ENCODE peak calls at places on chromosomes 11 and 22, in ten cellular contexts. O is adrenal gland, V is pancreas, C is K562, T is lung, Z is GM06990, D is neural progenitor cell, E is psoas muscle, H is heart left ventricle, W is lower leg skin. A is an unnamed sample.

GRCh38 chr22:25375683-25376082 is 156.2 kb downstream of the CRYBB2 start:
- DNase-seq in O (no peak), V (no peak), C (no peak), T (no peak), Z (no peak), D (peak), E (no peak), H (no peak), W (no peak), A (no peak)

GRCh38 chr11:126487711-126488110 is 132.2 kb downstream of the ST3GAL4 start:
- DNase-seq in O (no peak), V (no peak), C (no peak), T (no peak), Z (no peak), D (no peak), E (no peak), H (no peak), W (no peak), A (no peak)

GRCh38 chr11:1293619-1294015 is 15.8 kb downstream of the TOLLIP start:
- DNase-seq in O (no peak), V (peak), C (no peak), T (no peak), Z (no peak), D (no peak), E (no peak), H (peak), W (peak), A (no peak)

GRCh38 chr11:135069884-135070283 is 657.8 kb upstream of the B3GAT1 start:
- DNase-seq in O (no peak), V (no peak), C (no peak), T (no peak), Z (no peak), D (no peak), E (no peak), H (no peak), W (no peak), A (peak)

GRCh38 chr11:131571571-131571970 is 201.2 kb downstream of the NTM start:
- DNase-seq in O (no peak), V (no peak), C (no peak), T (no peak), Z (no peak), D (no peak), E (no peak), H (no peak), W (no peak), A (no peak)

GRCh38 chr11:68840661-68841653 is 759 bp downstream of the CPT1A start:
- DNase-seq in O (peak), V (peak), C (peak), T (peak), Z (peak), D (peak), E (peak), H (peak), W (peak), A (no peak)

GRCh38 chr11:35151241-35151640 is 12.3 kb downstream of the CD44 start:
- DNase-seq in O (no peak), V (no peak), C (no peak), T (no peak), Z (no peak), D (no peak), E (no peak), H (no peak), W (no peak), A (no peak)

GRCh38 chr11:47348859-47349258 is 3.6 kb downstream of the MYBPC3 start:
- DNase-seq in O (no peak), V (no peak), C (no peak), T (no peak), Z (no peak), D (peak), E (no peak), H (no peak), W (no peak), A (peak)

GRCh38 chr11:82978422-82979099 is 77.0 kb downstream of the DDIAS start:
- DNase-seq in O (no peak), V (no peak), C (no peak), T (no peak), Z (no peak), D (no peak), E (no peak), H (no peak), W (no peak), A (peak)

GRCh38 chr22:36369922-36370781 is 17.6 kb downstream of the MYH9 start:
- DNase-seq in O (peak), V (peak), C (peak), T (peak), Z (no peak), D (peak), E (peak), H (peak), W (no peak), A (peak)

GRCh38 chr11:128482512-128483191 is 104.7 kb downstream of the ETS1 start:
- DNase-seq in O (no peak), V (no peak), C (no peak), T (no peak), Z (no peak), D (no peak), E (peak), H (peak), W (no peak), A (no peak)

GRCh38 chr22:25405854-25406509 is 158.5 kb upstream of the GRK3 start:
- DNase-seq in O (no peak), V (no peak), C (no peak), T (no peak), Z (no peak), D (no peak), E (no peak), H (no peak), W (no peak), A (no peak)

GRCh38 chr11:13238879-13239514 is 38.6 kb upstream of the BMAL1 start:
- DNase-seq in O (peak), V (peak), C (peak), T (peak), Z (no peak), D (peak), E (no peak), H (peak), W (no peak), A (peak)

GRCh38 chr11:119389611-119390254 is 8.2 kb upstream of the USP2 start:
- DNase-seq in O (no peak), V (no peak), C (peak), T (no peak), Z (no peak), D (peak), E (no peak), H (no peak), W (no peak), A (peak)

GRCh38 chr11:69928124-69928523 is 108.9 kb upstream of the FGF3 start:
- DNase-seq in O (no peak), V (no peak), C (no peak), T (no peak), Z (no peak), D (no peak), E (no peak), H (peak), W (peak), A (no peak)

GRCh38 chr22:50112151-50113118 is 22.6 kb downstream of the MOV10L1 start:
- DNase-seq in O (peak), V (no peak), C (no peak), T (no peak), Z (no peak), D (no peak), E (no peak), H (peak), W (peak), A (peak)

GRCh38 chr11:45537617-45538016 is 127.8 kb downstream of the CHST1 start:
- DNase-seq in O (no peak), V (no peak), C (no peak), T (no peak), Z (no peak), D (no peak), E (no peak), H (no peak), W (no peak), A (peak)

GRCh38 chr11:85930879-85931366 is 75.7 kb downstream of the CCDC83 start:
- DNase-seq in O (no peak), V (no peak), C (no peak), T (no peak), Z (no peak), D (no peak), E (no peak), H (no peak), W (no peak), A (no peak)

GRCh38 chr22:24140357-24140756 is 40.9 kb upstream of the SUSD2 start:
- DNase-seq in O (no peak), V (no peak), C (no peak), T (no peak), Z (no peak), D (no peak), E (no peak), H (no peak), W (no peak), A (no peak)

GRCh38 chr11:6812391-6813005 is 13.0 kb upstream of the OR6A2 start:
- DNase-seq in O (no peak), V (peak), C (peak), T (no peak), Z (peak), D (peak), E (no peak), H (no peak), W (no peak), A (peak)

GRCh38 chr11:2449548-2450320 is 4.9 kb downstream of the KCNQ1 start:
- DNase-seq in O (no peak), V (no peak), C (no peak), T (no peak), Z (no peak), D (no peak), E (no peak), H (no peak), W (no peak), A (no peak)

GRCh38 chr22:48256776-48257689 is 1494.6 kb downstream of the TBC1D22A start:
- DNase-seq in O (no peak), V (no peak), C (no peak), T (no peak), Z (no peak), D (no peak), E (no peak), H (no peak), W (peak), A (no peak)

GRCh38 chr22:45240137-45240809 is 421 bp downstream of the KIAA0930 start:
- DNase-seq in O (no peak), V (no peak), C (peak), T (no peak), Z (peak), D (peak), E (peak), H (peak), W (no peak), A (peak)

DNA sequence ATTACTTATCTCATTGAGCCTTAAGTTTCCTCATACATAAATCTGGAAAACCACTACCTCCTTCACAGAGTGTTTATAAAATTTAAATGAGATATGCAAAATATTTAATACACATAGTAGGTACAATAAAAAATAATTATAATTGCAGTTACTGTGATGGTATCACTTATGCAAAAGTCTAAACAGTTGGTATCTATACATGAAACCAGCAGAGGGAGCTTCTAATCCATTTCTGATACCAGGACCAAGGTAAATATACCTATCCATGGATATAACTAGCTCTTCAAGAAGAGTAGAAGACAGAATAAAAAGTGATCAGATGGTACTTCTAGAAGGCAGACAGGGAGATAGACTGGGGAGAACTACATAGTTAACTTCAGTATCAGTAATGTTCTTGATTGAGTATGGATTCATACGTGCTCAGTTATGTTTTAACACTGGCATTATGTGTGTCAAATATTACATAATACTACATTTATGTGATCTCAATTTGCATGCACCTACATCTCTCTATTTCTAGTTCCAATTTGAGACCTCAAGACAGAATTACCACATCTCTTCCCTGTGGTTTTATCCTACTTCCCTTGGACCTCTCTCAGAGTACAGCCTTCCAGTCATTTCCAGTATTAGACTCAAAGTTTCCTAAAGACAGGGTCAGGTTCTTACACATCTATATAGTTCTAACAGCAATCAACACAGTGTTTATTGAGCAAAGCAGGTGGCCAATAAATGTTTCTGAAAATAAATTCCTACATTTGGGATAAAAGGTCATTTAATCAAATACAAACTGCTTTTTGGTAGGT is 13.7 kb upstream of the TSG101 start:
- DNase-seq in O (no peak), V (no peak), C (no peak), T (no peak), Z (no peak), D (peak), E (no peak), H (no peak), W (no peak), A (peak)
- TF ChIP-seq CTCF in O (peak), V (peak), C (peak), T (peak), Z (peak), D (peak), E (peak), H (peak), W (no peak), A (peak)

DNA sequence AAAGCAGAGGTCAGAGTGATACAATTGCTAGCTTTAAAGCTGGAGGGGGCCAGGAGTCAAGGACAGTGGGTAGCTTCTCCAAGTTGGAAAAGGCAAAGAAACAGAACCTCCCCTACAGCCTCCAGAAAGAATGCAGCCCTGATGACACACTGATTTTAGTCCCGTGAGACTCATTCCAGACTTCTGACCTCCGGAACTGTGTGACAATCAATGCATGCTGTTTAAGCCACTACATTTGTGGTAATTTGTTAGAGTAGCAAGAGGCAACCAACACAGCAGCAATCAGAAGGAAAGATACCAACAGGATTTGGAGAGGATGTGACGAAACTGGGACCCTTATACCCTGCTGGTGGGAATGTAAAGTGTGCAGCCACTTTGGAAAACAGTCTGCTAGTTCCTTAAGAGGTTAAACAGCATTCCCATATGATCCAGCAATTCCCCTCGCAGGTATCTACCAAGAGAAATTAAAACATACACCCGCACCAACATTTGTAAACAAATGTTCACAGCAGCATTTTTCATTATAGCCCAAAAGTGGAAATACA is 66.7 kb downstream of the DSCAML1 start:
- DNase-seq in O (no peak), V (no peak), C (no peak), T (no peak), Z (no peak), D (no peak), E (no peak), H (no peak), W (no peak), A (no peak)
- TF ChIP-seq CTCF in O (no peak), V (no peak), C (no peak), T (no peak), Z (no peak), D (peak), E (no peak), H (no peak), W (no peak), A (no peak)

GRCh38 chr11:65378208-65378927 is 4.1 kb downstream of the SLC25A45 start:
- DNase-seq in O (no peak), V (no peak), C (no peak), T (no peak), Z (no peak), D (peak), E (no peak), H (peak), W (no peak), A (no peak)
- TF ChIP-seq CTCF in O (no peak), V (no peak), C (no peak), T (no peak), Z (no peak), D (peak), E (no peak), H (no peak), W (no peak), A (no peak)

GRCh38 chr11:44057340-44057739 is 8.7 kb upstream of the ACCS start:
- DNase-seq in O (peak), V (no peak), C (no peak), T (no peak), Z (no peak), D (no peak), E (no peak), H (no peak), W (peak), A (no peak)
- TF ChIP-seq CTCF in O (no peak), V (no peak), C (no peak), T (no peak), Z (no peak), D (no peak), E (no peak), H (no peak), W (no peak), A (no peak)

GRCh38 chr11:8315463-8315862 is 51.8 kb upstream of the LMO1 start:
- DNase-seq in O (no peak), V (no peak), C (no peak), T (no peak), Z (no peak), D (no peak), E (no peak), H (no peak), W (no peak), A (no peak)

GRCh38 chr11:8321876-8322275 is 58.2 kb upstream of the LMO1 start:
- DNase-seq in O (no peak), V (no peak), C (no peak), T (no peak), Z (no peak), D (no peak), E (no peak), H (no peak), W (no peak), A (no peak)

GRCh38 chr11:8323161-8323935 is 59.7 kb upstream of the LMO1 start:
- DNase-seq in O (no peak), V (no peak), C (no peak), T (no peak), Z (no peak), D (no peak), E (no peak), H (no peak), W (no peak), A (no peak)

GRCh38 chr11:8317164-8317563 is 53.5 kb upstream of the LMO1 start:
- DNase-seq in O (no peak), V (no peak), C (no peak), T (no peak), Z (no peak), D (no peak), E (no peak), H (no peak), W (no peak), A (no peak)

GRCh38 chr11:8318536-8318935 is 54.9 kb upstream of the LMO1 start:
- DNase-seq in O (no peak), V (no peak), C (peak), T (no peak), Z (no peak), D (peak), E (no peak), H (no peak), W (no peak), A (no peak)
- TF ChIP-seq CTCF in O (no peak), V (no peak), C (peak), T (no peak), Z (peak), D (peak), E (peak), H (peak), W (no peak), A (peak)

DNA sequence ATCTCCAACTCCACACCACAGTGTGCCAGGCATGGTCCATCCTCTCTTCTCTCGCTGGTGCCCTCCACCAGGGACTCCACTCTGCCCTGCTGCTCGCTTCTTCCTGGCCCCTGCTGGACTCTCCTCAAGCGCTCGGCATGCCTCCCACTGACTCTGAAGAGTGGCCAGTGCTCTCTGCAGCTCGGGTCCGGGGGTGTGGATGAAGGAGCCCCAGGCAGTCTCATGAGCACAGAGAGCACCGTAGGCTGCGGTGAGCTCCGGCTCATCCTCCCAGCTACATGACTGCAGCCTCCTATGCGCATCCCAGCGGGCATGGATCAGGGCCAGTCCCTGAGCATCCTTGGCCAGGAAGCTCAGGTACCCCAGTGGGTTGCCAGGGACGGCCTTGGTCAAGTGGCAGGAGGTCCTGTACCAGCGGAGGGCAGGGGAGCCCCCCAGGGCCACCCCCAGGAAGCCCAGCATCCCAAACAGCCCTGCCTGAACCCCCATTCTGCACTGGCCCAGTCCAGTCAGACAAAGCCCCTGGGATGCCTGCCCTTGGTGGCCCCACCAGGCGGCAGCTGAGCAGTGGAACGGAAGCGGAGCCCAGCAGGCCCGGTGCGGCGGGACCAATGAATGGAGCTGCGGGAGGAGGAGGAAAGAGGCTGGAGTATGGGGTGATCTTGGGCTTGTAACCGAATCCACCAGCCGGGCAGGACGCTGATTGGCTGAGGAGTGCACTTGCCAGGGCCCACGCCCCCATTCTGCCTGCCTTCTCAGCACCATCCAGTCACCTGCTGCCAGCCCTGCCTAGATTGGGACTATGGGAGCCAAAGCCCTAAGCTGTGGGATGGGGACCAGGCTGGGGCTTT is at the start of gene PLA2G3:
- DNase-seq in O (no peak), V (no peak), C (peak), T (peak), Z (no peak), D (peak), E (no peak), H (no peak), W (no peak), A (peak)
- TF ChIP-seq CTCF in O (no peak), V (no peak), C (peak), T (no peak), Z (no peak), D (peak), E (no peak), H (no peak), W (no peak), A (no peak)